ENCODE peak calls at places on chromosomes 16 and 17, in four cellular contexts. One of them, this sample, is unnamed.

GRCh38 chr16:84600343-84601229 is 17.3 kb downstream of the COTL1 start:
- DNase-seq in HL-60: no peak
- DNase-seq in K562: no peak
- DNase-seq in GM12878: peak; percentile 91
- DNase-seq in this sample: no peak

GRCh38 chr17:58335779-58336455 is 7.3 kb upstream of the TSPOAP1 start:
- DNase-seq in GM12878: peak; percentile 76
- DNase-seq in K562: no peak
- DNase-seq in HL-60: peak; percentile 79
- DNase-seq in this sample: no peak

GRCh38 chr17:21352981-21353265 is 23.2 kb upstream of the KCNJ12 start:
- DNase-seq in HL-60: no peak
- DNase-seq in K562: no peak
- DNase-seq in GM12878: no peak
- DNase-seq in this sample: no peak

GRCh38 chr17:57861737-57862409 is 12.0 kb upstream of the MRPS23 start:
- DNase-seq in HL-60: no peak
- DNase-seq in K562: no peak
- DNase-seq in GM12878: no peak
- DNase-seq in this sample: no peak

GRCh38 chr17:44903012-44903685 is 3.9 kb upstream of the EFTUD2 start:
- DNase-seq in GM12878: no peak
- DNase-seq in K562: no peak
- DNase-seq in HL-60: no peak
- DNase-seq in this sample: no peak

GRCh38 chr16:64627781-64628180 is 494.1 kb downstream of the CDH11 start:
- DNase-seq in HL-60: no peak
- DNase-seq in K562: no peak
- DNase-seq in GM12878: no peak
- DNase-seq in this sample: no peak

GRCh38 chr17:416293-417206 is 63.9 kb upstream of the RPH3AL start:
- DNase-seq in HL-60: no peak
- DNase-seq in GM12878: peak; percentile 85
- DNase-seq in K562: no peak
- DNase-seq in this sample: no peak

GRCh38 chr16:69417537-69418199 is 6.8 kb upstream of the CYB5B start:
- DNase-seq in K562: no peak
- DNase-seq in GM12878: no peak
- DNase-seq in HL-60: no peak
- DNase-seq in this sample: no peak

GRCh38 chr17:31085563-31085962 is 9.2 kb upstream of the NF1 start:
- DNase-seq in HL-60: peak; percentile 64
- DNase-seq in GM12878: no peak
- DNase-seq in K562: peak; percentile 20
- DNase-seq in this sample: no peak

GRCh38 chr17:58313815-58314705 is 14.5 kb downstream of the TSPOAP1 start:
- DNase-seq in HL-60: no peak
- DNase-seq in GM12878: no peak
- DNase-seq in K562: no peak
- DNase-seq in this sample: no peak

GRCh38 chr16:8569650-8570338 is 20.5 kb downstream of the TMEM114 start:
- DNase-seq in K562: no peak
- DNase-seq in HL-60: no peak
- DNase-seq in GM12878: no peak
- DNase-seq in this sample: no peak

GRCh38 chr17:43665038-43665386 is 3.3 kb upstream of the MEOX1 start:
- DNase-seq in GM12878: no peak
- DNase-seq in HL-60: no peak
- DNase-seq in K562: no peak
- DNase-seq in this sample: no peak

GRCh38 chr17:48997103-48997826 is at the start of gene IGF2BP1:
- DNase-seq in HL-60: no peak
- DNase-seq in GM12878: no peak
- DNase-seq in K562: peak; percentile 79
- DNase-seq in this sample: peak; percentile 45

GRCh38 chr17:6105608-6106007 is 35.4 kb downstream of the WSCD1 start:
- DNase-seq in K562: no peak
- DNase-seq in HL-60: no peak
- DNase-seq in GM12878: no peak
- DNase-seq in this sample: no peak

GRCh38 chr16:53891409-53892139 is 187.6 kb downstream of the FTO start:
- DNase-seq in HL-60: no peak
- DNase-seq in K562: no peak
- DNase-seq in GM12878: no peak
- DNase-seq in this sample: no peak

GRCh38 chr16:22188595-22189442 is 17.3 kb upstream of the EEF2K start:
- DNase-seq in K562: peak; percentile 54
- DNase-seq in HL-60: no peak
- DNase-seq in GM12878: peak; percentile 55
- DNase-seq in this sample: no peak

GRCh38 chr17:38605852-38606645 is at the start of gene SRCIN1:
- DNase-seq in GM12878: no peak
- DNase-seq in K562: peak; percentile 90
- DNase-seq in HL-60: peak; percentile 63
- DNase-seq in this sample: peak; percentile 67

GRCh38 chr17:74497471-74497870 is 31.0 kb downstream of the CD300A start:
- DNase-seq in HL-60: no peak
- DNase-seq in GM12878: no peak
- DNase-seq in K562: no peak
- DNase-seq in this sample: no peak

GRCh38 chr16:77690416-77690815 is 31.9 kb upstream of the NUDT7 start:
- DNase-seq in HL-60: no peak
- DNase-seq in K562: no peak
- DNase-seq in GM12878: no peak
- DNase-seq in this sample: no peak

GRCh38 chr17:79528592-79529125 is 82.2 kb downstream of the RBFOX3 start:
- DNase-seq in K562: no peak
- DNase-seq in HL-60: no peak
- DNase-seq in GM12878: no peak
- DNase-seq in this sample: no peak

GRCh38 chr17:80731255-80731840 is 186.7 kb downstream of the RPTOR start:
- DNase-seq in GM12878: no peak
- DNase-seq in K562: no peak
- DNase-seq in HL-60: no peak
- DNase-seq in this sample: no peak

GRCh38 chr17:15377200-15377599 is 35.8 kb upstream of the TEKT3 start:
- DNase-seq in GM12878: no peak
- DNase-seq in K562: no peak
- DNase-seq in HL-60: no peak
- DNase-seq in this sample: no peak

GRCh38 chr17:49588726-49589555 is 13.3 kb downstream of the NXPH3 start:
- DNase-seq in HL-60: no peak
- DNase-seq in GM12878: no peak
- DNase-seq in K562: no peak
- DNase-seq in this sample: no peak

GRCh38 chr16:88454315-88455057 is 1.4 kb downstream of the ZFPM1 start:
- DNase-seq in HL-60: no peak
- DNase-seq in K562: no peak
- DNase-seq in GM12878: no peak
- DNase-seq in this sample: no peak

GRCh38 chr16:26765087-26765486 is 301.6 kb upstream of the C16orf82 start:
- DNase-seq in HL-60: no peak
- DNase-seq in K562: peak; percentile 51
- DNase-seq in GM12878: no peak
- DNase-seq in this sample: peak; percentile 24

GRCh38 chr17:63974594-63975192 is 2.0 kb upstream of the SCN4A start:
- DNase-seq in HL-60: no peak
- DNase-seq in GM12878: no peak
- DNase-seq in K562: no peak
- DNase-seq in this sample: no peak

GRCh38 chr16:57761301-57761700 is 25.7 kb downstream of the KATNB1 start:
- DNase-seq in HL-60: no peak
- DNase-seq in K562: no peak
- DNase-seq in GM12878: no peak
- DNase-seq in this sample: no peak

GRCh38 chr17:41538565-41538991 is 10.5 kb upstream of the KRT19 start:
- DNase-seq in K562: no peak
- DNase-seq in HL-60: no peak
- DNase-seq in GM12878: no peak
- DNase-seq in this sample: no peak

GRCh38 chr16:920722-921121 is 50.1 kb downstream of the LMF1 start:
- DNase-seq in GM12878: no peak
- DNase-seq in K562: no peak
- DNase-seq in HL-60: no peak
- DNase-seq in this sample: no peak

GRCh38 chr16:46711106-46711769 is 21.8 kb downstream of the ORC6 start:
- DNase-seq in GM12878: no peak
- DNase-seq in K562: no peak
- DNase-seq in HL-60: no peak
- DNase-seq in this sample: no peak

GRCh38 chr16:53775821-53776431 is 72.0 kb downstream of the FTO start:
- DNase-seq in K562: no peak
- DNase-seq in GM12878: no peak
- DNase-seq in HL-60: peak; percentile 56
- DNase-seq in this sample: no peak

GRCh38 chr17:76793775-76794174 is 55.9 kb downstream of the MFSD11 start:
- DNase-seq in HL-60: no peak
- DNase-seq in K562: peak; percentile 28
- DNase-seq in GM12878: no peak
- DNase-seq in this sample: no peak
- TF ChIP-seq SPI1 in HL-60: no peak
- TF ChIP-seq SPI1 in K562: no peak
- TF ChIP-seq SPI1 in GM12878: no peak
- TF ChIP-seq SPI1 in this sample: no peak

DNA sequence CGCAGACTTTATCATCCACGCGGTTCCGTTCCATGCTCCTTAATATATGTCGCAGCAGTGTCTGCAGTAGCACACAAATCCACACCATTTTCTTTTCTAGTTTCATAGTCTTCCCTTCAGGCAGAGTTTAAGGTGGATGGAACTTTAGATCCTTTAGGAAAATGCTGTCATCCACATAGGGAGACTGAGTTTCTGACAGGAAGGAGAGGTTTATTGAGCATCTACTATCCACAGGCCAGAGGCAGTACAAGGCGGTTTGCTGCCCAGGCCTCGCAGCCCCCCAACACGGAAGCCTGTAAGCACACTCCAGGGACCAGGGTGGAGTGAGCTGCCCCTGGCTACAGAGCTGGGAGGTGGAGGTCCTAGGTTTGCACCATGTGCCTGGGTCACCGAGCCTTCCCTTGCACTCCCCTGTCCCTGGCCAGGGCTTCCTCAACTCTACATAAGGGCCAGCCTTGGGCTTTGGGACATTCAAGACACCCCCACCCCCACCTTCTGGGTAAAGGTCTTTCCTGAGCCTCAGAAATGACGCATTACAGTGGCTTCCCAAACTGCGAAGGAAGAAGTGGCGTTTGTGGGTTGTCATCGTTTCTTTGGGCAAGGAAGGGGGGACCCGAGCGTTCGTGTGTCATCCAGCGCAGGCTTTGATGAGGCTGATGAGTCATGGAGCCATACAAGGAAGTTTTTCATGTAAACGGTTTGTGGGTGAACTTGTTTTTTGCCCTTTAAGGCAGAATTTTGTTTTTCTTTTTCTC is 146.5 kb upstream of the PLCG2 start:
- DNase-seq in HL-60: peak; percentile 66
- DNase-seq in GM12878: no peak
- DNase-seq in K562: peak; percentile 59
- DNase-seq in this sample: no peak
- TF ChIP-seq POLR2AphosphoS5 in HL-60: no peak
- TF ChIP-seq POLR2AphosphoS5 in GM12878: no peak
- TF ChIP-seq POLR2AphosphoS5 in K562: peak; percentile 28
- TF ChIP-seq POLR2AphosphoS5 in this sample: no peak

GRCh38 chr16:85878407-85878806 is 20.6 kb upstream of the IRF8 start:
- DNase-seq in K562: no peak
- DNase-seq in HL-60: no peak
- DNase-seq in GM12878: no peak
- DNase-seq in this sample: no peak

GRCh38 chr16:85879975-85880831 is 18.8 kb upstream of the IRF8 start:
- DNase-seq in K562: no peak
- DNase-seq in HL-60: no peak
- DNase-seq in GM12878: no peak
- DNase-seq in this sample: no peak

GRCh38 chr16:85882181-85882810 is 16.7 kb upstream of the IRF8 start:
- DNase-seq in GM12878: no peak
- DNase-seq in K562: no peak
- DNase-seq in HL-60: no peak
- DNase-seq in this sample: no peak

GRCh38 chr16:85881436-85881835 is 17.5 kb upstream of the IRF8 start:
- DNase-seq in GM12878: no peak
- DNase-seq in HL-60: no peak
- DNase-seq in K562: no peak
- DNase-seq in this sample: no peak

GRCh38 chr16:85878875-85879274 is 20.1 kb upstream of the IRF8 start:
- DNase-seq in K562: no peak
- DNase-seq in GM12878: no peak
- DNase-seq in HL-60: no peak
- DNase-seq in this sample: no peak
- TF ChIP-seq SPI1 in K562: no peak
- TF ChIP-seq SPI1 in GM12878: no peak
- TF ChIP-seq SPI1 in HL-60: no peak
- TF ChIP-seq SPI1 in this sample: no peak

DNA sequence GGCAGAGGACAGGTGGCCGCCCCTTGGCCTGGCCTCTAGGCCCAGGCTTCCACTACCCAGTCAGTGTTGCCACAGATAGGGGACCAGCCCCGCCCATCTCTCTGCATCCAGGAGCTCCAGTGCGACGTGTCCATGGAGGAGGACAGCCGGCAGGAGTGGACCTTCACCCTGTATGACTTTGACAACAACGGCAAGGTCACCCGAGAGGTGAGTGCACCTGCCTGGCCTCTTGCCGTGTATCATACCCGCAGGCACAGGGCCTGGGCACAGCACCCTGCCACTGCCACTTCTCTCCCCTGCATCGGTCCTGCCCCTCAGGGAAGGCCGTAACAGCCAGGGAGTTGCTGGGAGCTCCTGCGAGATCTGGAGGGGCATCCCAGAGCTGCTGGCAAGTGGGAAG is 55.7 kb downstream of the SNX20 start:
- DNase-seq in K562: no peak
- DNase-seq in HL-60: no peak
- DNase-seq in GM12878: no peak
- DNase-seq in this sample: no peak
- TF ChIP-seq POLR2AphosphoS5 in K562: no peak
- TF ChIP-seq POLR2AphosphoS5 in HL-60: no peak
- TF ChIP-seq POLR2AphosphoS5 in GM12878: no peak
- TF ChIP-seq POLR2AphosphoS5 in this sample: no peak

DNA sequence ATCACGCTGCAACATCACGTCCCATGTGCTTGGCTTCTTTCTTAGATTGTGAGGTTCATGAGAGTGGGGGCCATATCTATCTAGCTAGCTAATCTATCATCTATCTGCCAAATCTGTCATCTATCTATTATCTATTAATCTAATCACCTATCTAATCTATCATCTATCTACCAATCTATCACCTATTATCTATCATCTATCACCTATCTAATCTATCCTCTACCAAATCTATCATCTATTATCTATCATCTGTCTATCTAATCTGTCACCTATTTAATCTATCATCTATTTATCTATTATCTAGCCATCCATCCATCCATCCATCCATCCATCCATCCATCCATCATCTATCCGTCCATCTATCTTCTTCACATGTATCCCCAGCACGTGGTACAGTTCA is 14.2 kb downstream of the COX6A2 start:
- DNase-seq in K562: no peak
- DNase-seq in HL-60: no peak
- DNase-seq in GM12878: no peak
- DNase-seq in this sample: no peak
- TF ChIP-seq SPI1 in K562: no peak
- TF ChIP-seq SPI1 in HL-60: no peak
- TF ChIP-seq SPI1 in GM12878: no peak
- TF ChIP-seq SPI1 in this sample: no peak

This sample was measured in GM12891.